ENCODE peak calls at places on chromosomes 6 and 20, in ten cellular contexts. One of them, this sample, is unnamed.

GRCh38 chr20:51768759-51769517 is 748 bp upstream of the ATP9A start:
- DNase-seq in BJ: no peak
- DNase-seq in fibroblast of the aortic adventitia: no peak
- DNase-seq in IMR-90: no peak
- DNase-seq in lower leg skin: no peak
- DNase-seq in fibroblast of mammary gland: no peak
- DNase-seq in neural progenitor cell: no peak
- DNase-seq in breast epithelium: no peak
- DNase-seq in choroid plexus epithelial cell: no peak
- DNase-seq in right lobe of liver: no peak
- DNase-seq in this sample: no peak

GRCh38 chr20:17023811-17024210 is 203.0 kb upstream of the PCSK2 start:
- DNase-seq in BJ: no peak
- DNase-seq in fibroblast of the aortic adventitia: no peak
- DNase-seq in IMR-90: peak
- DNase-seq in lower leg skin: no peak
- DNase-seq in fibroblast of mammary gland: no peak
- DNase-seq in neural progenitor cell: peak
- DNase-seq in breast epithelium: no peak
- DNase-seq in choroid plexus epithelial cell: no peak
- DNase-seq in right lobe of liver: no peak
- DNase-seq in this sample: no peak

GRCh38 chr6:34338811-34339210 is 53.7 kb downstream of the NUDT3 start:
- DNase-seq in BJ: no peak
- DNase-seq in fibroblast of the aortic adventitia: peak
- DNase-seq in IMR-90: no peak
- DNase-seq in lower leg skin: no peak
- DNase-seq in fibroblast of mammary gland: no peak
- DNase-seq in neural progenitor cell: no peak
- DNase-seq in breast epithelium: no peak
- DNase-seq in choroid plexus epithelial cell: no peak
- DNase-seq in right lobe of liver: no peak
- DNase-seq in this sample: no peak

GRCh38 chr20:43248341-43248740 is 58.6 kb upstream of the PTPRT start:
- DNase-seq in BJ: no peak
- DNase-seq in fibroblast of the aortic adventitia: no peak
- DNase-seq in IMR-90: no peak
- DNase-seq in lower leg skin: no peak
- DNase-seq in fibroblast of mammary gland: no peak
- DNase-seq in neural progenitor cell: no peak
- DNase-seq in breast epithelium: no peak
- DNase-seq in choroid plexus epithelial cell: no peak
- DNase-seq in right lobe of liver: no peak
- DNase-seq in this sample: no peak

GRCh38 chr20:57866250-57867106 is 156.7 kb upstream of the PMEPA1 start:
- DNase-seq in BJ: no peak
- DNase-seq in fibroblast of the aortic adventitia: no peak
- DNase-seq in IMR-90: no peak
- DNase-seq in lower leg skin: no peak
- DNase-seq in fibroblast of mammary gland: no peak
- DNase-seq in neural progenitor cell: no peak
- DNase-seq in breast epithelium: no peak
- DNase-seq in choroid plexus epithelial cell: peak
- DNase-seq in right lobe of liver: no peak
- DNase-seq in this sample: no peak

GRCh38 chr20:9543214-9543613 is 28.8 kb downstream of the LAMP5 start:
- DNase-seq in BJ: no peak
- DNase-seq in fibroblast of the aortic adventitia: no peak
- DNase-seq in IMR-90: no peak
- DNase-seq in lower leg skin: no peak
- DNase-seq in fibroblast of mammary gland: no peak
- DNase-seq in neural progenitor cell: no peak
- DNase-seq in breast epithelium: no peak
- DNase-seq in choroid plexus epithelial cell: no peak
- DNase-seq in right lobe of liver: no peak
- DNase-seq in this sample: no peak

GRCh38 chr6:89539779-89540178 is 98.8 kb downstream of the LYRM2 start:
- DNase-seq in BJ: no peak
- DNase-seq in fibroblast of the aortic adventitia: no peak
- DNase-seq in IMR-90: no peak
- DNase-seq in lower leg skin: no peak
- DNase-seq in fibroblast of mammary gland: no peak
- DNase-seq in neural progenitor cell: no peak
- DNase-seq in breast epithelium: no peak
- DNase-seq in choroid plexus epithelial cell: no peak
- DNase-seq in right lobe of liver: no peak
- DNase-seq in this sample: no peak

GRCh38 chr20:13331536-13331935 is 110.5 kb downstream of the ISM1 start:
- DNase-seq in BJ: no peak
- DNase-seq in fibroblast of the aortic adventitia: peak
- DNase-seq in IMR-90: no peak
- DNase-seq in lower leg skin: no peak
- DNase-seq in fibroblast of mammary gland: no peak
- DNase-seq in neural progenitor cell: no peak
- DNase-seq in breast epithelium: no peak
- DNase-seq in choroid plexus epithelial cell: peak
- DNase-seq in right lobe of liver: no peak
- DNase-seq in this sample: no peak

GRCh38 chr6:27251672-27252251 is 4.3 kb downstream of the PRSS16 start:
- DNase-seq in BJ: no peak
- DNase-seq in fibroblast of the aortic adventitia: peak
- DNase-seq in IMR-90: peak
- DNase-seq in lower leg skin: peak
- DNase-seq in fibroblast of mammary gland: peak
- DNase-seq in neural progenitor cell: peak
- DNase-seq in breast epithelium: peak
- DNase-seq in choroid plexus epithelial cell: peak
- DNase-seq in right lobe of liver: no peak
- DNase-seq in this sample: peak
- H3K4me3 ChIP-seq in BJ: peak
- H3K4me3 ChIP-seq in fibroblast of the aortic adventitia: peak
- H3K4me3 ChIP-seq in IMR-90: peak
- H3K4me3 ChIP-seq in lower leg skin: peak
- H3K4me3 ChIP-seq in fibroblast of mammary gland: peak
- H3K4me3 ChIP-seq in neural progenitor cell: peak
- H3K4me3 ChIP-seq in breast epithelium: peak
- H3K4me3 ChIP-seq in choroid plexus epithelial cell: peak
- H3K4me3 ChIP-seq in right lobe of liver: peak
- H3K4me3 ChIP-seq in this sample: peak

DNA sequence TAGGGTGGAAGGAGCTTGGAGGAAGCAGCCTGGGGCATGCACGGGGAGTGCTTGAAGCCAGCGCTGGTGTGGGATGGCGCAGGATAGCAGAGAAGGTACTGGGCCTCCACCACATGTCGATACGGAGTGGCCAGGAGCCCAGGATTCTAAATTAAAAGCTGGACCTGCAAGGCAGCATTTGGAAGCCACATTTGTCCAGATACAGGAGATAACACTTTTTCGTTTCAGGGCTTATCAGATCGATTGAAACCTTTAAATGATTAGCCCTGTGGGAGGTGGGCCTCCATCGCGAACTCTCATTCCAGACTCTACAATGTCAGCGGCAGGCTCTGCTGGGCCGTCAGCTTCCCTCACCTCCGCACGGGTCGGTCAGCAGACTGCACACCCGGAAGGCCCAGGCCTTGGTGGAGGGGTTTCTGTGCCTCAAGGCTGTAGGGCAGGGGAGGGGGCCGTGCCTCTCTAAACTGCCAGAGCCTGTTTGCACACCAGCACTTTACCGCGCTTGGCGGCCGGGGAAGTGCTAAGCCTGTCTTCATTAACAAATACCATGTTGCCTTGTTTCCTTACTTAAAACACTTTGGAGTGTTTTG is 17.9 kb downstream of the EDN3 start:
- DNase-seq in BJ: no peak
- DNase-seq in fibroblast of the aortic adventitia: no peak
- DNase-seq in IMR-90: no peak
- DNase-seq in lower leg skin: no peak
- DNase-seq in fibroblast of mammary gland: no peak
- DNase-seq in neural progenitor cell: no peak
- DNase-seq in breast epithelium: no peak
- DNase-seq in choroid plexus epithelial cell: no peak
- DNase-seq in right lobe of liver: no peak
- DNase-seq in this sample: no peak
- TF ChIP-seq CTCF in BJ: no peak
- TF ChIP-seq CTCF in fibroblast of the aortic adventitia: no peak
- TF ChIP-seq CTCF in IMR-90: no peak
- TF ChIP-seq CTCF in lower leg skin: no peak
- TF ChIP-seq CTCF in fibroblast of mammary gland: no peak
- TF ChIP-seq CTCF in neural progenitor cell: no peak
- TF ChIP-seq CTCF in breast epithelium: no peak
- TF ChIP-seq CTCF in choroid plexus epithelial cell: no peak
- TF ChIP-seq CTCF in right lobe of liver: no peak
- TF ChIP-seq CTCF in this sample: no peak

GRCh38 chr6:56713285-56713684 is 70.6 kb upstream of the DST start:
- DNase-seq in BJ: peak
- DNase-seq in fibroblast of the aortic adventitia: peak
- DNase-seq in IMR-90: peak
- DNase-seq in lower leg skin: no peak
- DNase-seq in fibroblast of mammary gland: peak
- DNase-seq in neural progenitor cell: no peak
- DNase-seq in breast epithelium: no peak
- DNase-seq in choroid plexus epithelial cell: peak
- DNase-seq in right lobe of liver: no peak
- DNase-seq in this sample: no peak
- H3K4me3 ChIP-seq in BJ: no peak
- H3K4me3 ChIP-seq in fibroblast of the aortic adventitia: no peak
- H3K4me3 ChIP-seq in IMR-90: no peak
- H3K4me3 ChIP-seq in lower leg skin: no peak
- H3K4me3 ChIP-seq in fibroblast of mammary gland: no peak
- H3K4me3 ChIP-seq in neural progenitor cell: no peak
- H3K4me3 ChIP-seq in breast epithelium: no peak
- H3K4me3 ChIP-seq in choroid plexus epithelial cell: no peak
- H3K4me3 ChIP-seq in right lobe of liver: no peak
- H3K4me3 ChIP-seq in this sample: no peak

GRCh38 chr6:132816665-132817064 is 2.3 kb downstream of the RPS12 start:
- DNase-seq in BJ: no peak
- DNase-seq in fibroblast of the aortic adventitia: no peak
- DNase-seq in IMR-90: no peak
- DNase-seq in lower leg skin: no peak
- DNase-seq in fibroblast of mammary gland: no peak
- DNase-seq in neural progenitor cell: no peak
- DNase-seq in breast epithelium: no peak
- DNase-seq in choroid plexus epithelial cell: no peak
- DNase-seq in right lobe of liver: no peak
- DNase-seq in this sample: no peak

GRCh38 chr6:132818404-132819359 is 4.3 kb downstream of the RPS12 start:
- DNase-seq in BJ: no peak
- DNase-seq in fibroblast of the aortic adventitia: peak
- DNase-seq in IMR-90: peak
- DNase-seq in lower leg skin: no peak
- DNase-seq in fibroblast of mammary gland: peak
- DNase-seq in neural progenitor cell: no peak
- DNase-seq in breast epithelium: no peak
- DNase-seq in choroid plexus epithelial cell: peak
- DNase-seq in right lobe of liver: no peak
- DNase-seq in this sample: no peak

GRCh38 chr6:132817554-132818403 is 3.4 kb downstream of the RPS12 start:
- DNase-seq in BJ: no peak
- DNase-seq in fibroblast of the aortic adventitia: no peak
- DNase-seq in IMR-90: no peak
- DNase-seq in lower leg skin: no peak
- DNase-seq in fibroblast of mammary gland: no peak
- DNase-seq in neural progenitor cell: no peak
- DNase-seq in breast epithelium: no peak
- DNase-seq in choroid plexus epithelial cell: no peak
- DNase-seq in right lobe of liver: no peak
- DNase-seq in this sample: no peak

GRCh38 chr6:132819405-132820145 is 5.2 kb downstream of the RPS12 start:
- DNase-seq in BJ: no peak
- DNase-seq in fibroblast of the aortic adventitia: peak
- DNase-seq in IMR-90: peak
- DNase-seq in lower leg skin: no peak
- DNase-seq in fibroblast of mammary gland: peak
- DNase-seq in neural progenitor cell: no peak
- DNase-seq in breast epithelium: no peak
- DNase-seq in choroid plexus epithelial cell: no peak
- DNase-seq in right lobe of liver: no peak
- DNase-seq in this sample: no peak

GRCh38 chr6:132820629-132821381 is 6.4 kb downstream of the RPS12 start:
- DNase-seq in BJ: no peak
- DNase-seq in fibroblast of the aortic adventitia: peak
- DNase-seq in IMR-90: peak
- DNase-seq in lower leg skin: no peak
- DNase-seq in fibroblast of mammary gland: peak
- DNase-seq in neural progenitor cell: no peak
- DNase-seq in breast epithelium: no peak
- DNase-seq in choroid plexus epithelial cell: peak
- DNase-seq in right lobe of liver: no peak
- DNase-seq in this sample: no peak
- TF ChIP-seq CTCF in BJ: no peak
- TF ChIP-seq CTCF in fibroblast of the aortic adventitia: no peak
- TF ChIP-seq CTCF in IMR-90: no peak
- TF ChIP-seq CTCF in lower leg skin: no peak
- TF ChIP-seq CTCF in fibroblast of mammary gland: no peak
- TF ChIP-seq CTCF in neural progenitor cell: no peak
- TF ChIP-seq CTCF in breast epithelium: no peak
- TF ChIP-seq CTCF in choroid plexus epithelial cell: no peak
- TF ChIP-seq CTCF in right lobe of liver: no peak
- TF ChIP-seq CTCF in this sample: no peak

DNA sequence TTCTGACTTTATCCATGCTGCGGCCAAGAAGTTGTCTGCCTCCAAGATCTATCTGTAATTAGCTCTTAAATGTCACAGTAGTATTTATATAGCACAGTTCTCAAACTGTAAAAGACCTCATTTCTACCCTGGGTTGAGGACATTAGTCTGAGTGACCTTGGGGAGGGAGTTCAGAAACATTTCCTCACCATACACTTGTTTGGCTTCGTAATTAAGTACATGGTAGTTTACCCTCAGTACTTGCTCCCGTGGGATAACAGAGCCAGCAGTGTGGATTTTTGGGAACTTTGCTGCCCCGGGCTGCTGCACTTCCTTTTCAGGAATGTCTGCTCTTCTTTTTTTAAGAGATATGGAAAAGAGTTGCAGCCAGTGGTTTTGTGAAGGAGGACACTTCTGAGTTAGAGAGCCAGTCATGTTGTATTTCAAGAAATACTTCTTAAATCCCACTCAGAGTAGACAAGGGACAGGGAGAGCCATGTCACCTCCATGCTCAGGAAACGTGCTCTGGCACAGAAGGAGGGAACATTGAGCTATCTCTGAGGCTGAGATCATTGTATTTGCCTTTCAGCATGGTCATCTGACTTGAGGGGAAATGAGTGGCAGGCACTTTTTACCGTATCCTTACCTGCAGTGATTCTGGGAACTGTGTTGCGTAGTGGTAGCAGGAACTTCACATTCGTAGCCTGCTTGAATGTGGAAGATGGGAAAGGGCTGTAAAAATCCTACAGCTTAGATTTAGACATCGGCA is 33.6 kb downstream of the RPRD1B start:
- DNase-seq in BJ: no peak
- DNase-seq in fibroblast of the aortic adventitia: no peak
- DNase-seq in IMR-90: no peak
- DNase-seq in lower leg skin: no peak
- DNase-seq in fibroblast of mammary gland: no peak
- DNase-seq in neural progenitor cell: no peak
- DNase-seq in breast epithelium: no peak
- DNase-seq in choroid plexus epithelial cell: no peak
- DNase-seq in right lobe of liver: no peak
- DNase-seq in this sample: no peak
- H3K4me3 ChIP-seq in BJ: no peak
- H3K4me3 ChIP-seq in fibroblast of the aortic adventitia: no peak
- H3K4me3 ChIP-seq in IMR-90: no peak
- H3K4me3 ChIP-seq in lower leg skin: no peak
- H3K4me3 ChIP-seq in fibroblast of mammary gland: no peak
- H3K4me3 ChIP-seq in neural progenitor cell: no peak
- H3K4me3 ChIP-seq in breast epithelium: no peak
- H3K4me3 ChIP-seq in choroid plexus epithelial cell: no peak
- H3K4me3 ChIP-seq in right lobe of liver: no peak
- H3K4me3 ChIP-seq in this sample: no peak

This sample was measured in GM06990.